ENCODE peak calls at places on chromosomes 6 and 20, in seven cellular contexts. M, E, W, I, T, X and C are unnamed samples.

GRCh38 chr6:35085359-35086281 is 55.5 kb downstream of the TCP11 start:
- DNase-seq in M (no peak), E (no peak), W (no peak), I (no peak), T (no peak), X (no peak), C (no peak)

GRCh38 chr6:90082847-90083246 is 188.6 kb downstream of the GJA10 start:
- DNase-seq in M (no peak), E (no peak), W (no peak), I (no peak), T (no peak), X (no peak), C (no peak)

GRCh38 chr20:33442136-33443005 is 1.2 kb downstream of the SNTA1 start:
- DNase-seq in M (no peak), E (no peak), W (no peak), I (no peak), T (no peak), X (no peak), C (peak)

GRCh38 chr6:54193560-54193959 is 82.3 kb downstream of the MLIP start:
- DNase-seq in M (no peak), E (no peak), W (no peak), I (no peak), T (no peak), X (no peak), C (no peak)

GRCh38 chr6:144999127-144999526 is 714.0 kb downstream of the UTRN start:
- DNase-seq in M (no peak), E (no peak), W (no peak), I (no peak), T (no peak), X (no peak), C (no peak)

GRCh38 chr6:18343741-18344140 is 43.4 kb upstream of the RNF144B start:
- DNase-seq in M (peak), E (no peak), W (peak), I (no peak), T (no peak), X (no peak), C (peak)

GRCh38 chr20:50050660-50051308 is 62.2 kb downstream of the UBE2V1 start:
- DNase-seq in M (no peak), E (no peak), W (no peak), I (no peak), T (no peak), X (no peak), C (no peak)

GRCh38 chr6:163263998-163264661 is 150.4 kb upstream of the QKI start:
- DNase-seq in M (no peak), E (no peak), W (no peak), I (no peak), T (peak), X (no peak), C (no peak)

GRCh38 chr6:47420394-47421371 is 56.9 kb upstream of the CD2AP start:
- DNase-seq in M (no peak), E (no peak), W (no peak), I (no peak), T (no peak), X (peak), C (no peak)

GRCh38 chr6:37222125-37222967 is 35.2 kb upstream of the TBC1D22B start:
- DNase-seq in M (peak), E (peak), W (peak), I (peak), T (peak), X (peak), C (peak)

GRCh38 chr20:56733967-56734366 is 104.9 kb downstream of the TFAP2C start:
- DNase-seq in M (no peak), E (no peak), W (no peak), I (no peak), T (no peak), X (no peak), C (no peak)

GRCh38 chr6:69792292-69792691 is 4.5 kb downstream of the LMBRD1 start:
- DNase-seq in M (no peak), E (no peak), W (no peak), I (no peak), T (no peak), X (no peak), C (no peak)

GRCh38 chr6:19734519-19734918 is 102.7 kb upstream of the ID4 start:
- DNase-seq in M (no peak), E (no peak), W (no peak), I (no peak), T (no peak), X (no peak), C (no peak)

GRCh38 chr6:143286280-143286795 is 164.2 kb downstream of the ADAT2 start:
- DNase-seq in M (no peak), E (no peak), W (no peak), I (no peak), T (no peak), X (no peak), C (no peak)